ENCODE peak calls at places on chromosomes 13 and 19, in five cellular contexts. T is left ventricle myocardium inferior, C is pancreas, A is endothelial cell, E is GM06990. H is an unnamed sample.

GRCh38 chr13:24864579-24864978 is 100.6 kb downstream of the RNF17 start:
- DNase-seq in T (no peak), E (no peak), C (no peak), A (no peak), H (no peak)

GRCh38 chr13:43776680-43777079 is 10.1 kb downstream of the ENOX1 start:
- DNase-seq in A (no peak), E (no peak), C (no peak), T (no peak), H (no peak)

GRCh38 chr19:3338541-3339181 is 27.7 kb upstream of the NFIC start:
- DNase-seq in C (peak), T (peak), A (no peak), E (no peak), H (no peak)

GRCh38 chr19:20162821-20163220 is 4.2 kb upstream of the ZNF486 start:
- DNase-seq in A (peak), T (no peak), C (no peak), E (no peak), H (no peak)

GRCh38 chr19:33208904-33209843 is 15.0 kb downstream of the LRP3 start:
- DNase-seq in A (no peak), E (no peak), C (no peak), T (no peak), H (no peak)

GRCh38 chr19:20259615-20260014 is 92.6 kb downstream of the ZNF486 start:
- DNase-seq in A (no peak), T (no peak), C (no peak), E (no peak), H (no peak)

GRCh38 chr13:93847162-93847561 is 620.6 kb downstream of the GPC6 start:
- DNase-seq in T (no peak), A (no peak), E (no peak), C (no peak), H (no peak)

GRCh38 chr13:43307921-43308433 is 284.6 kb downstream of the DNAJC15 start:
- DNase-seq in T (peak), A (no peak), E (peak), C (peak), H (peak)

GRCh38 chr19:13366529-13367143 is 139.6 kb downstream of the CACNA1A start:
- DNase-seq in E (no peak), C (no peak), A (peak), T (no peak), H (peak)

GRCh38 chr13:33466262-33466661 is 180.7 kb upstream of the STARD13 start:
- DNase-seq in A (no peak), E (no peak), T (no peak), C (no peak), H (no peak)

GRCh38 chr19:10979950-10980349 is 19.1 kb downstream of the SMARCA4 start:
- DNase-seq in A (no peak), T (no peak), C (no peak), E (no peak), H (no peak)

GRCh38 chr13:48508001-48508400 is 24.9 kb downstream of the RCBTB2 start:
- DNase-seq in C (no peak), T (no peak), A (no peak), E (no peak), H (no peak)

GRCh38 chr19:19448238-19448544 is 42.7 kb downstream of the GATAD2A start:
- DNase-seq in E (no peak), A (no peak), C (peak), T (no peak), H (no peak)

GRCh38 chr13:73844986-73845385 is 289.2 kb downstream of the KLF12 start:
- DNase-seq in T (no peak), E (no peak), A (no peak), C (no peak), H (no peak)

GRCh38 chr13:23753523-23753922 is 135.7 kb downstream of the MIPEP start:
- DNase-seq in C (no peak), T (no peak), E (no peak), A (no peak), H (no peak)

GRCh38 chr13:39159393-39159792 is 121.1 kb downstream of the NHLRC3 start:
- DNase-seq in E (no peak), A (no peak), T (no peak), C (no peak), H (no peak)

GRCh38 chr13:58238972-58239773 is 607.6 kb downstream of the PCDH17 start:
- DNase-seq in A (no peak), T (no peak), E (no peak), C (no peak), H (no peak)

GRCh38 chr13:114285166-114285808 is 3.9 kb downstream of the UPF3A start:
- DNase-seq in C (no peak), T (no peak), A (no peak), E (no peak), H (no peak)

GRCh38 chr13:74289861-74290260 is 155.7 kb upstream of the KLF12 start:
- DNase-seq in A (no peak), E (no peak), C (no peak), T (no peak), H (no peak)

GRCh38 chr19:27776020-27776419 is 1436.9 kb downstream of the UQCRFS1 start:
- DNase-seq in A (no peak), T (no peak), E (no peak), C (no peak), H (no peak)

GRCh38 chr13:97440598-97440997 is 6.6 kb downstream of the RAP2A start:
- DNase-seq in E (no peak), A (no peak), C (no peak), T (no peak), H (no peak)

GRCh38 chr19:4057913-4058695 is 8.6 kb downstream of the ZBTB7A start:
- DNase-seq in A (no peak), C (peak), T (peak), E (no peak), H (no peak)

GRCh38 chr19:50607874-50608785 is 31.6 kb downstream of the SYT3 start:
- DNase-seq in T (peak), C (peak), E (peak), A (peak), H (peak)

GRCh38 chr19:32354345-32354744 is 8.9 kb downstream of the ZNF507 start:
- DNase-seq in C (no peak), E (no peak), A (no peak), T (no peak), H (no peak)

GRCh38 chr19:17766543-17767131 is 15.4 kb downstream of the FCHO1 start:
- DNase-seq in T (peak), A (peak), C (peak), E (peak), H (peak)

GRCh38 chr19:46704379-46705076 is 12.4 kb downstream of the PRKD2 start:
- DNase-seq in E (peak), C (peak), T (peak), A (peak), H (peak)

GRCh38 chr13:76917096-76917495 is 30.9 kb upstream of the KCTD12 start:
- DNase-seq in E (no peak), T (no peak), A (no peak), C (no peak), H (no peak)

GRCh38 chr13:112510002-112510780 is 77.8 kb downstream of the TUBGCP3 start:
- DNase-seq in T (no peak), C (peak), E (no peak), A (peak), H (peak)

GRCh38 chr13:49517461-49517860 is 21.7 kb downstream of the PHF11 start:
- DNase-seq in A (peak), T (no peak), C (no peak), E (no peak), H (no peak)

GRCh38 chr13:19685034-19685433 is 51.6 kb downstream of the MPHOSPH8 start:
- DNase-seq in C (peak), E (no peak), T (no peak), A (no peak), H (no peak)

GRCh38 chr19:58522709-58523108 is 3.1 kb upstream of the ZBTB45 start:
- DNase-seq in T (no peak), A (no peak), C (no peak), E (no peak), H (no peak)
- TF ChIP-seq CTCF in T (no peak), A (no peak), C (no peak), E (no peak), H (no peak)

DNA sequence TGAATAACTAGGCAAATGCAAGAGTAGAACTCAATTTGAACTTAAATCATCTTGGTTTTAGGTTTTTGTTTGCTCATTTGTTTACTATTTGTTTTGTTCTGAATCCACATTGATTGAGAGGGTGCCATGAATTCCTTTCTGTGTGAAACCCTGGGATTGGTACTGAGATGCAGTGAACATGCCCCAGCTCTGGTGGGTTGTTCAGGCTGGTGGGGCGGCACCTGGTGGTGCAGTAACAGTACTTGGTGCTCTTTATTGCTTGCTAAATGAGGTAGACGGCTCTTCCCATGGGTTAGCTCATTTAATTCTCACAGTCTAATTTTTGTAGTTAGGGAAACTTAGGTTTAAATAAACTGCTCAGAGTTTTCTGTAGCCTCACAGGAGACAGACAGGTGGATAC is 48.4 kb downstream of the WASF3 start:
- DNase-seq in E (no peak), A (peak), C (no peak), T (no peak), H (no peak)
- TF ChIP-seq CTCF in E (peak), A (no peak), C (no peak), T (no peak), H (no peak)

DNA sequence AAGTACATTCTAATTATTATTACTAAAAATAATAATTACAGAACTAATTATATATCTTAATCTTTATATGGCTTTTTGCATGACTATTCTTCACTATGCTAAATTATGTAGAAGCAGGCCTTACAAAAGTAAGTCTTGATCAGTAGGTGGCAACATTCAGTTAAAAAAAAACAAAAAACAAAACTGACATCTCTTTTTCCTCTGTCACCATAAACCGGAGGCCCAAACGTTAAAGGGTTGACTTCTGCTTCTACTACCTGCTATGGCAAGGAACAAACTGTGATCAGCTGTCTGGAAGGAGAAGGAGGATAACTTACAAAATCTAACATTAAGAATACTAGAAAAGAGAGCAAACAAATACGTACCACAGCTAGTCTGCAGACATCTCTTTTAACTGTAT is 1525.6 kb downstream of the SLITRK1 start:
- DNase-seq in E (no peak), C (no peak), T (no peak), A (no peak), H (no peak)
- TF ChIP-seq CTCF in E (no peak), C (no peak), T (no peak), A (no peak), H (no peak)

GRCh38 chr13:31824705-31825512 is 85.6 kb downstream of the RXFP2 start:
- DNase-seq in A (no peak), C (no peak), T (no peak), E (peak), H (peak)
- TF ChIP-seq CTCF in A (no peak), C (no peak), T (peak), E (peak), H (peak)